ENCODE peak calls at places on chromosomes 12 and 14, in eight cellular contexts. F is HFF-Myc; U is activated naive CD4-positive, alpha-beta T cell; N is stromal cell of bone marrow; A is posterior cingulate gyrus; O is stimulated activated CD4-positive, alpha-beta T cell treated with anti-CD3 and anti-CD28 coated beads, Interleukin-1b, Interleukin-23, amount 100 ng/mL, for 1 hour; J is ELF-1; R is B cell. S is an unnamed sample.

GRCh38 chr14:56964885-56965284 is 154.6 kb upstream of the OTX2 start:
- DNase-seq in F (no peak), U (no peak), N (no peak), A (no peak), O (no peak), J (no peak), R (no peak), S (no peak)

GRCh38 chr14:49478784-49479183 is 107.4 kb downstream of the RPS29 start:
- DNase-seq in F (no peak), U (no peak), N (no peak), A (no peak), O (no peak), J (no peak), R (no peak), S (no peak)

GRCh38 chr12:119180380-119181040 is 1.8 kb downstream of the HSPB8 start:
- DNase-seq in F (no peak), U (no peak), N (peak), A (no peak), O (no peak), J (peak), R (no peak), S (no peak)

GRCh38 chr14:67426983-67427601 is 15.1 kb upstream of the PLEK2 start:
- DNase-seq in F (peak), U (peak), N (peak), A (peak), O (peak), J (peak), R (peak), S (peak)

GRCh38 chr12:51948066-51948465 is 3.4 kb upstream of the ACVR1B start:
- DNase-seq in F (no peak), U (no peak), N (no peak), A (no peak), O (no peak), J (no peak), R (no peak), S (no peak)

GRCh38 chr14:90168425-90169105 is 87.8 kb upstream of the PSMC1 start:
- DNase-seq in F (no peak), U (no peak), N (no peak), A (no peak), O (no peak), J (no peak), R (no peak), S (no peak)

GRCh38 chr12:94140556-94140955 is 7.8 kb upstream of the PLXNC1 start:
- DNase-seq in F (no peak), U (peak), N (no peak), A (no peak), O (peak), J (peak), R (no peak), S (no peak)

GRCh38 chr14:69703047-69704046 is 63.6 kb upstream of the SRSF5 start:
- DNase-seq in F (no peak), U (no peak), N (no peak), A (no peak), O (no peak), J (no peak), R (peak), S (peak)

GRCh38 chr14:37185670-37186069 is 12.1 kb upstream of the MIPOL1 start:
- DNase-seq in F (no peak), U (no peak), N (no peak), A (no peak), O (no peak), J (no peak), R (no peak), S (no peak)

GRCh38 chr12:82351390-82351789 is 6.8 kb downstream of the CCDC59 start:
- DNase-seq in F (no peak), U (no peak), N (no peak), A (no peak), O (no peak), J (no peak), R (no peak), S (no peak)

GRCh38 chr12:51323966-51324895 is at the start of gene BIN2:
- DNase-seq in F (no peak), U (peak), N (no peak), A (peak), O (peak), J (peak), R (peak), S (no peak)

GRCh38 chr14:98945611-98946570 is 326.1 kb downstream of the BCL11B start:
- DNase-seq in F (no peak), U (no peak), N (no peak), A (no peak), O (no peak), J (no peak), R (no peak), S (no peak)

GRCh38 chr12:76583301-76583700 is 23.7 kb upstream of the OSBPL8 start:
- DNase-seq in F (no peak), U (no peak), N (no peak), A (no peak), O (no peak), J (no peak), R (no peak), S (no peak)

GRCh38 chr12:6090786-6091185 is 33.7 kb downstream of the VWF start:
- DNase-seq in F (no peak), U (no peak), N (no peak), A (no peak), O (no peak), J (no peak), R (no peak), S (no peak)

GRCh38 chr12:123512838-123513665 is 20.5 kb downstream of the RILPL1 start:
- DNase-seq in F (no peak), U (no peak), N (no peak), A (no peak), O (no peak), J (peak), R (no peak), S (peak)

S was measured in NCI-H187.